ENCODE peak calls at places on chromosomes 11 and 22, in ten cellular contexts. R, L, Z, A, W, P, I, B, C and X are unnamed samples.

GRCh38 chr11:18394928-18395734 is 768 bp downstream of the LDHA start:
- DNase-seq in B (peak), A (no peak), R (peak), Z (peak), I (no peak), L (peak), C (peak), W (peak), P (no peak), X (no peak)

GRCh38 chr22:19664951-19665783 is 49.1 kb upstream of the SEPTIN5 start:
- DNase-seq in R (no peak), L (no peak), C (no peak), P (no peak), A (no peak), Z (no peak), I (no peak), W (no peak), B (no peak), X (no peak)

GRCh38 chr11:45105233-45105992 is 41.0 kb upstream of the PRDM11 start:
- DNase-seq in A (no peak), B (peak), C (peak), W (peak), L (peak), Z (peak), P (peak), I (peak), R (peak), X (no peak)

GRCh38 chr11:133619973-133620372 is 87.7 kb upstream of the OPCML start:
- DNase-seq in Z (no peak), A (no peak), W (no peak), L (no peak), P (no peak), B (no peak), C (no peak), I (no peak), R (no peak), X (no peak)

GRCh38 chr22:23376256-23376655 is 195.9 kb downstream of the BCR start:
- DNase-seq in Z (peak), B (peak), C (peak), P (no peak), L (no peak), A (no peak), R (no peak), W (no peak), I (no peak), X (no peak)

GRCh38 chr11:45142241-45142885 is 4.1 kb upstream of the PRDM11 start:
- DNase-seq in W (no peak), C (no peak), Z (no peak), L (no peak), A (no peak), R (peak), I (no peak), P (no peak), B (no peak), X (no peak)

GRCh38 chr11:122981388-122982264 is at the start of gene BSX:
- DNase-seq in I (peak), W (no peak), Z (peak), B (peak), C (peak), P (peak), R (peak), A (no peak), L (no peak), X (peak)

GRCh38 chr11:1782831-1783724 is 19.4 kb upstream of the CTSD start:
- DNase-seq in A (no peak), W (no peak), B (no peak), C (no peak), Z (no peak), L (no peak), P (no peak), R (peak), I (no peak), X (no peak)

GRCh38 chr11:844693-845644 is 2.3 kb downstream of the TSPAN4 start:
- DNase-seq in I (peak), Z (no peak), R (peak), W (peak), P (peak), B (no peak), A (peak), L (peak), C (peak), X (no peak)

GRCh38 chr11:74826901-74827300 is 78.3 kb downstream of the RNF169 start:
- DNase-seq in A (no peak), P (no peak), L (no peak), B (peak), C (no peak), Z (no peak), W (no peak), I (no peak), R (no peak), X (no peak)

GRCh38 chr22:24698266-24698926 is 76.1 kb downstream of the PIWIL3 start:
- DNase-seq in B (no peak), R (no peak), I (no peak), L (no peak), P (no peak), Z (no peak), A (no peak), C (no peak), W (no peak), X (no peak)

GRCh38 chr11:103842191-103842590 is 194.2 kb upstream of the DDI1 start:
- DNase-seq in W (no peak), Z (no peak), L (no peak), A (no peak), C (no peak), I (peak), B (no peak), P (no peak), R (no peak), X (no peak)

GRCh38 chr22:29014301-29014700 is 47.3 kb downstream of the C22orf31 start:
- DNase-seq in L (no peak), Z (no peak), I (no peak), A (no peak), W (no peak), R (no peak), P (no peak), C (no peak), B (no peak), X (no peak)

GRCh38 chr11:70862093-70862492 is 390.3 kb downstream of the SHANK2 start:
- DNase-seq in L (no peak), C (no peak), B (no peak), I (no peak), R (no peak), Z (no peak), A (no peak), W (no peak), P (no peak), X (no peak)

GRCh38 chr11:57480409-57481137 is 20.2 kb downstream of the RTN4RL2 start:
- DNase-seq in L (no peak), P (peak), R (peak), Z (peak), I (peak), C (peak), A (no peak), W (peak), B (peak), X (no peak)

GRCh38 chr11:19498986-19499669 is 213.5 kb upstream of the NAV2 start:
- DNase-seq in C (no peak), Z (peak), R (peak), I (no peak), A (no peak), L (no peak), P (no peak), W (no peak), B (no peak), X (peak)

GRCh38 chr11:124499711-124500110 is 43.7 kb downstream of the OR8B12 start:
- DNase-seq in I (no peak), R (no peak), A (no peak), B (no peak), Z (no peak), C (no peak), L (no peak), P (no peak), W (no peak), X (no peak)

GRCh38 chr11:96045622-96046456 is 121.9 kb upstream of the MTMR2 start:
- DNase-seq in C (no peak), W (no peak), A (no peak), I (peak), L (peak), P (no peak), R (peak), Z (no peak), B (no peak), X (no peak)

GRCh38 chr11:13026722-13027121 is 17.6 kb downstream of the RASSF10 start:
- DNase-seq in Z (no peak), I (no peak), C (no peak), R (no peak), W (no peak), P (no peak), B (no peak), A (no peak), L (no peak), X (no peak)

GRCh38 chr22:23063539-23064380 is 6.6 kb upstream of the GNAZ start:
- DNase-seq in L (peak), A (no peak), B (no peak), P (peak), R (no peak), C (no peak), W (peak), Z (no peak), I (no peak), X (no peak)

GRCh38 chr11:44899959-44900358 is 50.7 kb downstream of the TP53I11 start:
- DNase-seq in P (no peak), I (no peak), R (peak), W (no peak), A (peak), Z (peak), B (peak), C (peak), L (no peak), X (no peak)

GRCh38 chr11:78022397-78023396 is at the start of gene KCTD14:
- DNase-seq in P (peak), R (no peak), W (no peak), A (no peak), I (no peak), C (no peak), Z (peak), L (no peak), B (no peak), X (no peak)

GRCh38 chr11:72570893-72571741 is 103.1 kb downstream of the PDE2A start:
- DNase-seq in L (peak), I (no peak), B (no peak), R (no peak), C (no peak), Z (no peak), P (no peak), W (no peak), A (no peak), X (no peak)

GRCh38 chr11:22263613-22264012 is 70.7 kb downstream of the ANO5 start:
- DNase-seq in R (no peak), A (no peak), L (no peak), Z (no peak), W (no peak), I (no peak), C (no peak), P (no peak), B (no peak), X (no peak)

GRCh38 chr11:1570896-1571759 is 943 bp downstream of the DUSP8 start:
- DNase-seq in P (peak), W (peak), Z (no peak), R (no peak), A (no peak), I (no peak), B (no peak), C (no peak), L (peak), X (no peak)

GRCh38 chr22:33240901-33241300 is 182.7 kb upstream of the SYN3 start:
- DNase-seq in P (no peak), L (no peak), Z (peak), A (no peak), W (no peak), I (no peak), C (no peak), R (no peak), B (no peak), X (no peak)

GRCh38 chr11:75422248-75423231 is 10.5 kb downstream of the KLHL35 start:
- DNase-seq in C (no peak), W (peak), P (peak), B (no peak), L (no peak), I (no peak), Z (no peak), A (no peak), R (no peak), X (no peak)

GRCh38 chr11:46896719-46897406 is 21.5 kb downstream of the LRP4 start:
- DNase-seq in Z (peak), C (peak), B (peak), A (no peak), I (no peak), R (peak), L (no peak), P (no peak), W (no peak), X (no peak)

GRCh38 chr11:13098067-13098466 is 89.0 kb downstream of the RASSF10 start:
- DNase-seq in I (no peak), Z (peak), R (no peak), B (no peak), L (no peak), P (no peak), A (no peak), C (no peak), W (no peak), X (peak)

GRCh38 chr22:24284747-24285203 is 14.1 kb downstream of the SPECC1L start:
- DNase-seq in L (no peak), B (no peak), W (no peak), A (no peak), I (no peak), C (no peak), Z (no peak), R (peak), P (no peak), X (no peak)

GRCh38 chr11:66974724-66975402 is at the start of gene C11orf86:
- DNase-seq in R (peak), I (no peak), L (no peak), B (no peak), W (no peak), Z (no peak), A (no peak), C (no peak), P (no peak), X (no peak)

GRCh38 chr11:111045874-111046273 is 199.7 kb upstream of the POU2AF2 start:
- DNase-seq in L (no peak), R (no peak), Z (no peak), W (no peak), C (no peak), I (no peak), P (no peak), A (no peak), B (no peak), X (no peak)

GRCh38 chr11:2791139-2791520 is 91.3 kb upstream of the KCNQ1OT1 start:
- DNase-seq in P (peak), R (no peak), L (peak), C (no peak), Z (no peak), A (no peak), B (no peak), W (peak), I (peak), X (no peak)

GRCh38 chr22:23380230-23380573 is 199.9 kb downstream of the IGLL1 start:
- DNase-seq in R (no peak), I (no peak), Z (no peak), B (no peak), A (no peak), C (peak), L (no peak), W (no peak), P (no peak), X (no peak)

GRCh38 chr11:69634590-69634989 is 6.4 kb upstream of the CCND1 start:
- DNase-seq in A (no peak), B (no peak), C (no peak), P (no peak), W (no peak), R (no peak), Z (no peak), I (peak), L (peak), X (no peak)

DNA sequence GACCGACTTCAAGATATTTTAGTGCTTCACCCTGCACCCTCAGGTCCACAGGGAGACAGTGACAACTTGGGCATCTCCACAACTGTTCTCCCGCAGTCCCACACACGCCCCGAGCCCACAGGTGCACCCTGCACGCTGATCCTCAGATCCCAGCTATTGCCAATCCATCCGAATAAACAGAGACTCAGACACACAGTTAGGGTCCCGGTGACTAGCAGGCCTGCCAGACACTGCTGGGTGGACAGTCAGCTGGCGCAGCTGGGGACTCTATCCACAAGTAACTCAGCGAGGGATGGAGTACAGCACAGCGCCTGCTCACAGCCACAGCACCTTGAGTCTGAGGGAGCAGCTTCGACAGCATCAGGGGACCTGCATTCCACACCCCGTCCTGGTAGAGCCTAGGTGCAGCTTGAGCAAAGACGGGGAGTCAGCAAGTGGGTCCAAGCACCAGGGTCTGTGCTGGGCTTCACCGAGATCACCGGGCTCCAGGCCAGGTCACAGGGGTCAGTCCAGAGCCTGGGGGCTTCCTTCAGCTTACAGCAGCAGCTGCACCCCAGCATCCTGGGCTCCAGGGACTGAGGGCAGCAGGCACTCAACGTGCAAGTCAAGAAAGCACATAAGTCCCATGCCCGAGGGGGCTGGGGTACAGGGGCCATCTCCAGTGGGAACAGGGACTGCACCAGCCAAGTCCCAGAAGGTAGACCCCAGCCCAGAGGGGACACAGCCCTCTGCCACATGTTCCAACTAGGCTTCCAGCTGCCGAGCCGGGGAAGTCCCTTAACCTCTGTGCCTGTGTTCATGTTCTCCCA is 7.6 kb downstream of the RPL3 start:
- DNase-seq in L (no peak), A (no peak), R (no peak), I (no peak), C (peak), Z (no peak), B (no peak), W (no peak), P (peak), X (no peak)
- H3K27ac ChIP-seq in L (no peak), A (no peak), R (no peak), I (no peak), C (no peak), Z (no peak), B (no peak), W (no peak), P (no peak), X (peak)

GRCh38 chr11:11584937-11585336 is 36.9 kb downstream of the GALNT18 start:
- DNase-seq in A (no peak), C (no peak), R (peak), B (no peak), W (no peak), I (no peak), Z (no peak), P (no peak), L (no peak), X (no peak)

GRCh38 chr11:11584446-11584810 is 37.4 kb downstream of the GALNT18 start:
- DNase-seq in C (peak), W (no peak), R (peak), A (peak), P (no peak), B (no peak), Z (peak), I (no peak), L (peak), X (peak)

GRCh38 chr11:11587122-11587521 is 34.7 kb downstream of the GALNT18 start:
- DNase-seq in C (no peak), A (peak), R (peak), P (no peak), B (no peak), W (no peak), I (no peak), Z (no peak), L (peak), X (no peak)

GRCh38 chr11:11588243-11588642 is 33.6 kb downstream of the GALNT18 start:
- DNase-seq in C (no peak), P (no peak), L (no peak), Z (peak), I (no peak), A (no peak), B (no peak), W (no peak), R (no peak), X (no peak)

GRCh38 chr11:11586465-11586864 is 35.3 kb downstream of the GALNT18 start:
- DNase-seq in L (peak), W (no peak), I (no peak), R (no peak), C (no peak), B (no peak), Z (no peak), A (no peak), P (no peak), X (no peak)
- H3K27ac ChIP-seq in L (peak), W (no peak), I (peak), R (no peak), C (no peak), B (no peak), Z (no peak), A (no peak), P (no peak), X (no peak)

GRCh38 chr11:79492008-79492407 is 51.2 kb upstream of the TENM4 start:
- DNase-seq in Z (no peak), C (no peak), P (no peak), L (no peak), B (no peak), A (no peak), W (no peak), I (no peak), R (no peak), X (no peak)
- H3K27ac ChIP-seq in Z (no peak), C (no peak), P (no peak), L (no peak), B (no peak), A (no peak), W (no peak), I (no peak), R (no peak), X (no peak)

GRCh38 chr22:30277547-30278344 is 11.1 kb upstream of the OSM start:
- DNase-seq in R (peak), Z (peak), L (no peak), W (no peak), B (no peak), P (peak), I (no peak), A (no peak), C (peak), X (no peak)
- H3K27ac ChIP-seq in R (peak), Z (no peak), L (peak), W (peak), B (no peak), P (no peak), I (peak), A (peak), C (no peak), X (no peak)

GRCh38 chr22:26564672-26565071 is 25.3 kb downstream of the TPST2 start:
- DNase-seq in Z (no peak), L (no peak), W (no peak), P (no peak), R (no peak), C (no peak), I (no peak), A (no peak), B (no peak), X (no peak)
- H3K27ac ChIP-seq in Z (no peak), L (no peak), W (no peak), P (peak), R (no peak), C (no peak), I (no peak), A (no peak), B (no peak), X (peak)